ENCODE peak calls at places on chromosome 1, in eight cellular contexts. R is HT-29; M is activated CD8-positive, alpha-beta memory T cell treated with anti-CD3 and anti-CD28 coated beads, Interleukin-2, amount 10 ng/mL, durations not matched to agents 7 days and 5 days; I is spleen; Y is A549; G is T-helper 9 cell; O is psoas muscle; Z is Daoy. V is an unnamed sample.

GRCh38 chr1:210746024-210746423 is 387.9 kb downstream of the KCNH1 start:
- DNase-seq in R (no peak), M (no peak), I (no peak), Y (peak), G (no peak), O (no peak), Z (no peak), V (no peak)

GRCh38 chr1:203644661-203645510 is 18.3 kb downstream of the ATP2B4 start:
- DNase-seq in R (no peak), M (no peak), I (no peak), Y (no peak), G (no peak), O (no peak), Z (peak), V (no peak)

GRCh38 chr1:66527688-66528087 is 6.3 kb upstream of the SGIP1 start:
- DNase-seq in R (no peak), M (no peak), I (no peak), Y (no peak), G (no peak), O (no peak), Z (no peak), V (no peak)

GRCh38 chr1:11207898-11208611 is 18.9 kb downstream of the ANGPTL7 start:
- DNase-seq in R (no peak), M (no peak), I (no peak), Y (no peak), G (no peak), O (peak), Z (no peak), V (no peak)

GRCh38 chr1:115013792-115014191 is 15.8 kb upstream of the TSHB start:
- DNase-seq in R (no peak), M (no peak), I (no peak), Y (no peak), G (no peak), O (no peak), Z (no peak), V (no peak)

GRCh38 chr1:38222906-38223305 is 176.3 kb upstream of the POU3F1 start:
- DNase-seq in R (no peak), M (no peak), I (no peak), Y (no peak), G (no peak), O (no peak), Z (no peak), V (no peak)

GRCh38 chr1:162388615-162389014 is 7.1 kb downstream of the C1orf226 start:
- DNase-seq in R (no peak), M (no peak), I (no peak), Y (no peak), G (no peak), O (no peak), Z (no peak), V (no peak)

GRCh38 chr1:162040657-162041056 is 17.0 kb upstream of the OLFML2B start:
- DNase-seq in R (peak), M (no peak), I (no peak), Y (peak), G (no peak), O (no peak), Z (no peak), V (peak)

GRCh38 chr1:65389296-65389695 is 31.2 kb upstream of the LEPR start:
- DNase-seq in R (no peak), M (no peak), I (no peak), Y (no peak), G (no peak), O (no peak), Z (no peak), V (no peak)